ENCODE peak calls at places on chromosomes 2 and 18, in five cellular contexts. T is IMR-90, Z is heart right ventricle, J is neural progenitor cell, S is psoas muscle. M is an unnamed sample.

GRCh38 chr18:79607361-79607930 is 72.2 kb upstream of the CTDP1 start:
- DNase-seq in T (no peak), Z (no peak), J (no peak), S (no peak), M (no peak)

GRCh38 chr2:191907091-191907490 is 60.2 kb upstream of the CAVIN2 start:
- DNase-seq in T (peak; percentile 14), Z (no peak), J (no peak), S (no peak), M (no peak)

GRCh38 chr2:72995420-72996151 is 75.9 kb downstream of the SFXN5 start:
- DNase-seq in T (no peak), Z (no peak), J (peak; percentile 90), S (no peak), M (no peak)

GRCh38 chr2:233352141-233352842 is 2.0 kb upstream of the DGKD start:
- DNase-seq in T (no peak), Z (no peak), J (no peak), S (no peak), M (no peak)

GRCh38 chr2:190766581-190766980 is 114.0 kb upstream of the GLS start:
- DNase-seq in T (no peak), Z (no peak), J (no peak), S (no peak), M (no peak)

GRCh38 chr2:85913854-85914524 is 25.2 kb upstream of the ST3GAL5 start:
- DNase-seq in T (peak; percentile 57), Z (no peak), J (no peak), S (no peak), M (no peak)

GRCh38 chr2:179932786-179933185 is 71.4 kb upstream of the ZNF385B start:
- DNase-seq in T (no peak), Z (peak; percentile 67), J (no peak), S (no peak), M (no peak)

GRCh38 chr2:24898122-24899109 is 21.6 kb downstream of the ADCY3 start:
- DNase-seq in T (no peak), Z (peak; percentile 60), J (peak; percentile 28), S (no peak), M (no peak)

GRCh38 chr2:38274286-38275276 is 102.5 kb downstream of the ATL2 start:
- DNase-seq in T (peak; percentile 87), Z (peak; percentile 43), J (peak; percentile 73), S (no peak), M (peak; percentile 51)

GRCh38 chr2:42663106-42663755 is 94.8 kb downstream of the MTA3 start:
- DNase-seq in T (peak; percentile 77), Z (peak; percentile 40), J (peak; percentile 86), S (peak; percentile 47), M (peak; percentile 63)

GRCh38 chr2:96326990-96327820 is 2.1 kb downstream of the ITPRIPL1 start:
- DNase-seq in T (no peak), Z (no peak), J (no peak), S (no peak), M (no peak)

GRCh38 chr2:86366651-86367500 is 29.4 kb upstream of the REEP1 start:
- DNase-seq in T (no peak), Z (no peak), J (no peak), S (no peak), M (no peak)

GRCh38 chr2:128422571-128422970 is 103.9 kb upstream of the HS6ST1 start:
- DNase-seq in T (peak; percentile 88), Z (no peak), J (no peak), S (no peak), M (no peak)

GRCh38 chr2:64586883-64587481 is 62.9 kb downstream of the AFTPH start:
- DNase-seq in T (peak; percentile 72), Z (no peak), J (peak; percentile 65), S (no peak), M (no peak)

GRCh38 chr2:12507295-12507694 is 209.4 kb upstream of the TRIB2 start:
- DNase-seq in T (peak; percentile 80), Z (no peak), J (no peak), S (no peak), M (no peak)
- H3K4me1 ChIP-seq in T (peaks cover 6% of the 10 kb centered on the region), Z (no peaks in the 10 kb centered on the region), J (no peaks in the 10 kb centered on the region), S (no peaks in the 10 kb centered on the region), M (no peaks in the 10 kb centered on the region)

GRCh38 chr2:231117148-231117547 is 7.7 kb downstream of the HTR2B start:
- DNase-seq in T (no peak), Z (no peak), J (no peak), S (no peak), M (no peak)

GRCh38 chr2:231113489-231113888 is 11.4 kb downstream of the HTR2B start:
- DNase-seq in T (no peak), Z (no peak), J (peak; percentile 14), S (no peak), M (no peak)

GRCh38 chr2:231115651-231116050 is 9.2 kb downstream of the HTR2B start:
- DNase-seq in T (no peak), Z (no peak), J (no peak), S (no peak), M (no peak)

GRCh38 chr2:231123362-231123898 is 1.4 kb downstream of the HTR2B start:
- DNase-seq in T (peak; percentile 28), Z (no peak), J (no peak), S (no peak), M (no peak)

GRCh38 chr2:231118122-231118942 is 6.5 kb downstream of the HTR2B start:
- DNase-seq in T (no peak), Z (no peak), J (no peak), S (no peak), M (no peak)
- H3K4me3 ChIP-seq in T (no peak overlapping the region), Z (no peak overlapping the region), J (no peak overlapping the region), S (no peak overlapping the region), M (no peak overlapping the region)

GRCh38 chr2:224143521-224143920 is 104.4 kb upstream of the SERPINE2 start:
- DNase-seq in T (no peak), Z (no peak), J (no peak), S (no peak), M (no peak)

GRCh38 chr2:224145751-224146355 is 106.8 kb upstream of the SERPINE2 start:
- DNase-seq in T (peak; percentile 80), Z (peak; percentile 44), J (no peak), S (peak; percentile 16), M (no peak)

GRCh38 chr2:224141304-224141703 is 102.2 kb upstream of the SERPINE2 start:
- DNase-seq in T (no peak), Z (no peak), J (no peak), S (no peak), M (no peak)

GRCh38 chr2:224146356-224147160 is 107.5 kb upstream of the SERPINE2 start:
- DNase-seq in T (no peak), Z (no peak), J (no peak), S (no peak), M (no peak)

DNA sequence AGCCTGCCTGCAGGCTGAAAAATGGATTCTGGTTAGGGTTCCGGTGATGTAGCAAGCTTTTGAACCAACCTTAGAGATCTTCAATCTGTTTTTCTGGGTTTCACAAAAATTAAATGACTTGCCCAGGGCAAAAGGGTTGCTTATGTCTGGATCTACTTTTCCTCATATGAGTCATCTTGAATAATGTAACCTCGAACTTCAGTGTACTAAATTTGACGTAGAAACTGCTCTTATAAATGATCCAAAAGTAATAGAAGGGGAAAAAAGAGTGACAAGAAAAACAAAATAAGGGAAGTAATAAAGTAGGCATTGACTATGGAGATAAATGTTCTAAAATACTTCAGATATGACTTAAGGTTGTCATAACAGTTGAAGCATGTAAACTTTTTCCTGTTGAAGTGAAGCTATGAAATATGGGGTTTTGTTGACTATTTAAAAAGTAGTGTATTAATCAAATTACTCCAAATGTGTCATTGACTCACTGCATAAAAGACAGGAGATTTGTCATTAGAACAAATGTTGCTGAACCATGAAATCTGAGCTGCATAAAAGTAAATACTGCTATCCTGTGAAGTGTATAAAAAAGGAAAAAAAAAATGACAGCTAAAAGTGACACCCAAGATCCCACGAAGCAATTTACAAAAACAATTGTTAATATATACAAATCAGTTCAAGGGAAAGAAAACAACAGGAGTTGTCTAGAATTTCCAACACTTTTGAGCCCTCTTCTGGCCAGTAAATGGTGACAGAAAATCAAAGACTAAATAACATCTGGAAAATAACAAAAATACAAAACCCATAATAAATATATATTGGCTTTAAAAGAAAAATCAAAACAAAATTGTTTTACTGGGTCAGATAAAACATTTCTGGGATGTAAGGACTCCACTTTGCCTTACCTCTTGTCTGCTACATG is 103.6 kb upstream of the SERPINE2 start:
- DNase-seq in T (peak; percentile 81), Z (no peak), J (no peak), S (no peak), M (no peak)
- TF ChIP-seq CTCF in T (no peak), Z (no peak), J (no peak), S (no peak), M (no peak)

GRCh38 chr2:10326151-10326616 is 23.5 kb downstream of the HPCAL1 start:
- DNase-seq in T (no peak), Z (no peak), J (no peak), S (no peak), M (no peak)
- H3K4me1 ChIP-seq in T (peaks cover 12% of the 10 kb centered on the region), Z (peaks cover 31% of the 10 kb centered on the region), J (peaks cover 22% of the 10 kb centered on the region), S (peaks cover 18% of the 10 kb centered on the region), M (peaks cover 42% of the 10 kb centered on the region)

GRCh38 chr18:3655254-3655554 is 205.2 kb downstream of the TGIF1 start:
- DNase-seq in T (no peak), Z (no peak), J (no peak), S (no peak), M (no peak)
- H3K4me3 ChIP-seq in T (no peak overlapping the region), Z (no peak overlapping the region), J (no peak overlapping the region), S (no peak overlapping the region), M (no peak overlapping the region)

DNA sequence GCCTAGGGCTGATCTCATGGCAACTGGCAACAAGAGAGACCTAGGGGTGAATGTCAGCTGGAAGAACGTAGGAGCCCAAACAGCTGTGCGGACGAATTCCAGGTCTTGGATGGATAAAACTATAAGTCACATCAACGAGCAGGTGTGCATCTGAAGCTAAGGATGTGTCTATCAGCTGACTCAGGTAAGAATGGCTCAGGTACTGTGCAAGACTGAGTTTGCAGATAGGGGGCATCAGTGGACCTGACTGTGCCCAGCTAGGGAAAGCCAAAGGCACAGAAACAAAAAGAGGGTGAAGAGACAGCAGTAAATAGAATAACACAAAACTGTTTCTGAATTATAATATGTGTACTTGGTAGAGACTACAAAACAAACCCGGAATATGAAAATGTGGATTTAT is 357.3 kb downstream of the ZEB2 start:
- DNase-seq in T (no peak), Z (no peak), J (peak; percentile 45), S (no peak), M (peak; percentile 71)
- TF ChIP-seq CTCF in T (peak; percentile 5), Z (peak; percentile 51), J (peak; percentile 62), S (peak; percentile 35), M (peak; percentile 13)

DNA sequence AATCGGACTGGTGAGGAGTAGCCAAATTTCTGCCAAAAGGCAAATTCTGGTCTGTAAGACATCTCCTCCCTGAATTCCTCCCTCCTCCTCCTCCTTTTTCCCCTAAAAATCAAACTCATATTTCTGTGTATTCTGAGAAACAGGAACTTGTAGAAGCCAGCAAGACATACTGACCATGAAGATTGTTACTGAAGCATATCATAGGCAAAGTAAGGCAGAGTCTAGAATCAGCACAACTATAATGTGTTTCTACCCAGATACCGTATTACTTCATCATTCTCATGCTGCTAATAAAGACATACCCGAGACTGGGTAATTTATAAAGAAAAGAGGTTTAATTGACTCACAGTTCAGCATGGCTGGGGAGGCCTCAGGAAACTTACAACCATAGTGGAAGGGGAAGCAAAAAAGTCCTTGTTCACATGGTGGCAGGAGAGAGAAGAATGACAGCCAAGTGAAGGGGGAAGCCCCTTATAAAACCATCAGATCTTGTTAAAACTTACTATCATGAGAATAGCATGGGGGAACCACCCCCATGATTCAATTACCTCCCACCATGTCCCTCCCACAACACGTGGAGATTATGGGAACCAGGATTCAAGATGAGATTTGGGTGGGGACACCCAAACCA is 24.9 kb upstream of the EPC2 start:
- DNase-seq in T (no peak), Z (no peak), J (no peak), S (no peak), M (no peak)
- H3K4me1 ChIP-seq in T (no peaks in the 10 kb centered on the region), Z (peaks cover 13% of the 10 kb centered on the region), J (peaks cover 13% of the 10 kb centered on the region), S (peaks cover 12% of the 10 kb centered on the region), M (no peaks in the 10 kb centered on the region)